ENCODE peak calls at places on chromosome 14, in five cellular contexts. U, G, P, J and N are unnamed samples.

GRCh38 chr14:91569301-91569700 is 59.2 kb upstream of the PPP4R3A start:
- DNase-seq in U (no peak), G (no peak), J (no peak), P (no peak), N (no peak)

GRCh38 chr14:95523051-95523817 is 6.8 kb upstream of the SYNE3 start:
- DNase-seq in G (no peak), U (no peak), P (no peak), J (no peak), N (no peak)

GRCh38 chr14:72839753-72840390 is 54.0 kb downstream of the DPF3 start:
- DNase-seq in J (no peak), U (no peak), P (no peak), G (no peak), N (no peak)

GRCh38 chr14:54040851-54041250 is 84.2 kb upstream of the BMP4 start:
- DNase-seq in P (no peak), U (peak; percentile 24), J (peak; percentile 42), G (no peak), N (no peak)

GRCh38 chr14:94690486-94690885 is 78.3 kb downstream of the SERPINA3 start:
- DNase-seq in G (no peak), P (no peak), U (no peak), J (no peak), N (no peak)

GRCh38 chr14:54593860-54594259 is 26.9 kb downstream of the SAMD4A start:
- DNase-seq in J (peak; percentile 79), G (no peak), P (no peak), U (no peak), N (no peak)

GRCh38 chr14:27845241-27845850 is 921.2 kb upstream of the FOXG1 start:
- DNase-seq in P (no peak), J (no peak), G (no peak), U (no peak), N (no peak)

GRCh38 chr14:54651018-54651351 is 84.1 kb downstream of the SAMD4A start:
- DNase-seq in U (no peak), J (no peak), P (no peak), G (no peak), N (no peak)

GRCh38 chr14:98501335-98501734 is 770.7 kb downstream of the BCL11B start:
- DNase-seq in U (no peak), J (no peak), P (no peak), G (no peak), N (no peak)

GRCh38 chr14:44960146-44960545 is 1.6 kb downstream of the KLHL28 start:
- DNase-seq in J (peak; percentile 39), P (no peak), G (no peak), U (no peak), N (no peak)

GRCh38 chr14:23647619-23648018 is 11.5 kb downstream of the DHRS2 start:
- DNase-seq in P (no peak), J (no peak), G (no peak), U (no peak), N (no peak)

GRCh38 chr14:77302926-77303325 is 17.8 kb downstream of the POMT2 start:
- DNase-seq in G (no peak), J (peak; percentile 79), P (no peak), U (peak; percentile 42), N (no peak)

GRCh38 chr14:104375551-104376201 is 203.9 kb upstream of the C14orf180 start:
- DNase-seq in G (no peak), P (no peak), J (no peak), U (no peak), N (no peak)

GRCh38 chr14:29529418-29529817 is 398.2 kb downstream of the PRKD1 start:
- DNase-seq in P (no peak), G (no peak), J (peak; percentile 32), U (no peak), N (peak; percentile 19)

GRCh38 chr14:91835197-91835919 is 32.0 kb downstream of the TC2N start:
- DNase-seq in P (no peak), U (no peak), G (no peak), J (no peak), N (no peak)

GRCh38 chr14:101082436-101083384 is 179.2 kb upstream of the RTL1 start:
- DNase-seq in U (no peak), G (no peak), J (no peak), P (no peak), N (no peak)

GRCh38 chr14:89794096-89794495 is 160.4 kb downstream of the EFCAB11 start:
- DNase-seq in J (no peak), G (no peak), P (no peak), U (no peak), N (no peak)

GRCh38 chr14:91170504-91171121 is 56.7 kb downstream of the DGLUCY start:
- DNase-seq in U (no peak), P (no peak), J (no peak), G (no peak), N (no peak)

GRCh38 chr14:76203086-76204001 is 51.6 kb downstream of the GPATCH2L start:
- DNase-seq in P (no peak), U (peak; percentile 93), J (peak; percentile 99), G (no peak), N (no peak)

GRCh38 chr14:33711761-33712160 is 239.1 kb downstream of the EGLN3 start:
- DNase-seq in G (no peak), P (no peak), J (no peak), U (no peak), N (no peak)

GRCh38 chr14:91065266-91065665 is 4.8 kb upstream of the RPS6KA5 start:
- DNase-seq in P (no peak), U (no peak), J (no peak), G (no peak), N (no peak)

GRCh38 chr14:80388980-80389711 is 177.8 kb upstream of the DIO2 start:
- DNase-seq in P (no peak), J (peak; percentile 97), G (no peak), U (peak; percentile 89), N (no peak)

GRCh38 chr14:96177766-96178377 is 26.8 kb upstream of the BDKRB2 start:
- DNase-seq in P (no peak), U (no peak), G (no peak), J (peak; percentile 47), N (no peak)

GRCh38 chr14:89720741-89721315 is 233.7 kb downstream of the EFCAB11 start:
- DNase-seq in G (no peak), P (no peak), J (no peak), U (no peak), N (no peak)

GRCh38 chr14:24911324-24912095 is 138.4 kb downstream of the STXBP6 start:
- DNase-seq in U (no peak), G (no peak), J (peak; percentile 91), P (no peak), N (no peak)

GRCh38 chr14:31479026-31479425 is 8.8 kb downstream of the GPR33 start:
- DNase-seq in U (no peak), J (no peak), P (no peak), G (no peak), N (no peak)

GRCh38 chr14:104768437-104769323 is 15.7 kb downstream of the SIVA1 start:
- DNase-seq in G (peak; percentile 59), P (peak; percentile 92), J (peak; percentile 67), U (no peak), N (peak; percentile 61)

GRCh38 chr14:22918809-22919600 is at the start of gene RBM23:
- DNase-seq in J (peak; percentile 100), P (peak; percentile 100), U (peak; percentile 100), G (peak; percentile 100), N (peak; percentile 100)

GRCh38 chr14:32129124-32129523 is 52.0 kb downstream of the ARHGAP5 start:
- DNase-seq in U (no peak), J (peak; percentile 68), P (no peak), G (no peak), N (no peak)